ENCODE peak calls at places on chromosomes 4 and X, in seven cellular contexts. One of them, this sample, is unnamed.

GRCh38 chr4:65139998-65140397 is 530.3 kb downstream of the EPHA5 start:
- DNase-seq in fibroblast of lung: peak
- DNase-seq in ovary: no peak
- DNase-seq in colonic mucosa: no peak
- DNase-seq in HCT116: no peak
- DNase-seq in choroid plexus epithelial cell: no peak
- DNase-seq in neural crest cell: no peak
- DNase-seq in this sample: peak

GRCh38 chrX:22136711-22137110 is 104.6 kb downstream of the PHEX start:
- DNase-seq in fibroblast of lung: no peak
- DNase-seq in ovary: no peak
- DNase-seq in colonic mucosa: no peak
- DNase-seq in HCT116: no peak
- DNase-seq in choroid plexus epithelial cell: no peak
- DNase-seq in neural crest cell: no peak
- DNase-seq in this sample: no peak

GRCh38 chrX:97756879-97757278 is 873.2 kb downstream of the RPA4 start:
- DNase-seq in fibroblast of lung: no peak
- DNase-seq in ovary: no peak
- DNase-seq in colonic mucosa: no peak
- DNase-seq in HCT116: no peak
- DNase-seq in choroid plexus epithelial cell: no peak
- DNase-seq in neural crest cell: no peak
- DNase-seq in this sample: no peak

GRCh38 chrX:132631579-132632232 is 142.9 kb upstream of the MBNL3 start:
- DNase-seq in fibroblast of lung: peak
- DNase-seq in ovary: no peak
- DNase-seq in colonic mucosa: no peak
- DNase-seq in HCT116: no peak
- DNase-seq in choroid plexus epithelial cell: peak
- DNase-seq in neural crest cell: no peak
- DNase-seq in this sample: peak

GRCh38 chr4:113474017-113474416 is 287.5 kb downstream of the CAMK2D start:
- DNase-seq in fibroblast of lung: peak
- DNase-seq in ovary: no peak
- DNase-seq in colonic mucosa: no peak
- DNase-seq in HCT116: peak
- DNase-seq in choroid plexus epithelial cell: peak
- DNase-seq in neural crest cell: no peak
- DNase-seq in this sample: peak

GRCh38 chrX:115690554-115691216 is 129.7 kb downstream of the PLS3 start:
- DNase-seq in fibroblast of lung: peak
- DNase-seq in ovary: peak
- DNase-seq in colonic mucosa: peak
- DNase-seq in HCT116: peak
- DNase-seq in choroid plexus epithelial cell: peak
- DNase-seq in neural crest cell: peak
- DNase-seq in this sample: peak

GRCh38 chrX:63613531-63614028 is 171.4 kb downstream of the ARHGEF9 start:
- DNase-seq in fibroblast of lung: no peak
- DNase-seq in ovary: no peak
- DNase-seq in colonic mucosa: no peak
- DNase-seq in HCT116: no peak
- DNase-seq in choroid plexus epithelial cell: no peak
- DNase-seq in neural crest cell: no peak
- DNase-seq in this sample: no peak

GRCh38 chrX:54407266-54407665 is 32.9 kb upstream of the TSR2 start:
- DNase-seq in fibroblast of lung: no peak
- DNase-seq in ovary: no peak
- DNase-seq in colonic mucosa: no peak
- DNase-seq in HCT116: no peak
- DNase-seq in choroid plexus epithelial cell: no peak
- DNase-seq in neural crest cell: no peak
- DNase-seq in this sample: no peak

GRCh38 chr4:19508442-19508841 is 743.3 kb upstream of the SLIT2 start:
- DNase-seq in fibroblast of lung: peak
- DNase-seq in ovary: no peak
- DNase-seq in colonic mucosa: no peak
- DNase-seq in HCT116: no peak
- DNase-seq in choroid plexus epithelial cell: no peak
- DNase-seq in neural crest cell: no peak
- DNase-seq in this sample: no peak

GRCh38 chr4:89411539-89411938 is 103.9 kb upstream of the GPRIN3 start:
- DNase-seq in fibroblast of lung: peak
- DNase-seq in ovary: no peak
- DNase-seq in colonic mucosa: no peak
- DNase-seq in HCT116: no peak
- DNase-seq in choroid plexus epithelial cell: no peak
- DNase-seq in neural crest cell: no peak
- DNase-seq in this sample: no peak

GRCh38 chr4:59834943-59835342 is 1365.2 kb upstream of the ADGRL3 start:
- DNase-seq in fibroblast of lung: no peak
- DNase-seq in ovary: no peak
- DNase-seq in colonic mucosa: no peak
- DNase-seq in HCT116: no peak
- DNase-seq in choroid plexus epithelial cell: no peak
- DNase-seq in neural crest cell: no peak
- DNase-seq in this sample: no peak

GRCh38 chr4:19324175-19324574 is 927.5 kb upstream of the SLIT2 start:
- DNase-seq in fibroblast of lung: no peak
- DNase-seq in ovary: no peak
- DNase-seq in colonic mucosa: no peak
- DNase-seq in HCT116: no peak
- DNase-seq in choroid plexus epithelial cell: no peak
- DNase-seq in neural crest cell: no peak
- DNase-seq in this sample: no peak

GRCh38 chr4:118352843-118353373 is at the start of gene PRSS12:
- DNase-seq in fibroblast of lung: peak
- DNase-seq in ovary: peak
- DNase-seq in colonic mucosa: peak
- DNase-seq in HCT116: peak
- DNase-seq in choroid plexus epithelial cell: peak
- DNase-seq in neural crest cell: peak
- DNase-seq in this sample: peak

GRCh38 chr4:14117575-14118228 is 490.2 kb upstream of the BOD1L1 start:
- DNase-seq in fibroblast of lung: no peak
- DNase-seq in ovary: no peak
- DNase-seq in colonic mucosa: no peak
- DNase-seq in HCT116: no peak
- DNase-seq in choroid plexus epithelial cell: no peak
- DNase-seq in neural crest cell: no peak
- DNase-seq in this sample: no peak

GRCh38 chrX:75873993-75874392 is 88.9 kb upstream of the MAGEE2 start:
- DNase-seq in fibroblast of lung: no peak
- DNase-seq in ovary: no peak
- DNase-seq in colonic mucosa: no peak
- DNase-seq in HCT116: no peak
- DNase-seq in choroid plexus epithelial cell: no peak
- DNase-seq in neural crest cell: no peak
- DNase-seq in this sample: no peak

GRCh38 chrX:102959471-102959870 is 22.4 kb downstream of the RAB40AL start:
- DNase-seq in fibroblast of lung: peak
- DNase-seq in ovary: no peak
- DNase-seq in colonic mucosa: no peak
- DNase-seq in HCT116: peak
- DNase-seq in choroid plexus epithelial cell: peak
- DNase-seq in neural crest cell: no peak
- DNase-seq in this sample: peak

DNA sequence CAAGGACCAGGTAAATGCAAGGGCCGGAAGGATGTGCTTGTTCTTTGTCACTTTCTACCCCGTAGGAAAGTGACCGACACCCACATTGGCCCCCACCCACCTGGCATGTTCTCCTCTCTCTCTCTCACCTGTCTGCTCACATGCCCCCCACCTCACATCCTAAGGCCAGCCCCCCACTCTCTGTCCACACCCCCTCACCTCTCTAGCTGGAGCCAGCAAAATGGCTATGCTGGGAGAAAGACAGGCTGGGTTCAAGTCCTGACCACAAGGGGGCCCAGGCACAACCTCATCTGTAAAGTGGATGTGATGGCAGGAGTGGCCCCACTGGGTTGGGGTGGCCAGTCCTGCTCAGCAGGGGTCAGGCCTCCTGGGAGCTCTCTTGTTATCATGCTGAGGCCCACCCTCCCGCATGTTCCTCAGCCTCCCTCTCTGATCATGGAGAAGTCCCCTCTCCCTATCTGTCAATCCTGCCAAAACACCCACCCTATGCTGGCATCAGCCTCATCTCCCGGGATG is 1.7 kb upstream of the PPP2R2C start:
- DNase-seq in fibroblast of lung: no peak
- DNase-seq in ovary: no peak
- DNase-seq in colonic mucosa: peak
- DNase-seq in HCT116: no peak
- DNase-seq in choroid plexus epithelial cell: peak
- DNase-seq in neural crest cell: no peak
- DNase-seq in this sample: peak
- TF ChIP-seq CTCF in fibroblast of lung: no peak
- TF ChIP-seq CTCF in ovary: no peak
- TF ChIP-seq CTCF in colonic mucosa: no peak
- TF ChIP-seq CTCF in HCT116: peak
- TF ChIP-seq CTCF in choroid plexus epithelial cell: peak
- TF ChIP-seq CTCF in neural crest cell: peak
- TF ChIP-seq CTCF in this sample: peak

GRCh38 chr4:34766935-34767859 is 1477.1 kb downstream of the ARAP2 start:
- DNase-seq in fibroblast of lung: no peak
- DNase-seq in ovary: no peak
- DNase-seq in colonic mucosa: no peak
- DNase-seq in HCT116: no peak
- DNase-seq in choroid plexus epithelial cell: no peak
- DNase-seq in neural crest cell: no peak
- DNase-seq in this sample: no peak
- TF ChIP-seq CTCF in fibroblast of lung: no peak
- TF ChIP-seq CTCF in ovary: no peak
- TF ChIP-seq CTCF in colonic mucosa: no peak
- TF ChIP-seq CTCF in HCT116: no peak
- TF ChIP-seq CTCF in choroid plexus epithelial cell: no peak
- TF ChIP-seq CTCF in neural crest cell: no peak
- TF ChIP-seq CTCF in this sample: no peak

DNA sequence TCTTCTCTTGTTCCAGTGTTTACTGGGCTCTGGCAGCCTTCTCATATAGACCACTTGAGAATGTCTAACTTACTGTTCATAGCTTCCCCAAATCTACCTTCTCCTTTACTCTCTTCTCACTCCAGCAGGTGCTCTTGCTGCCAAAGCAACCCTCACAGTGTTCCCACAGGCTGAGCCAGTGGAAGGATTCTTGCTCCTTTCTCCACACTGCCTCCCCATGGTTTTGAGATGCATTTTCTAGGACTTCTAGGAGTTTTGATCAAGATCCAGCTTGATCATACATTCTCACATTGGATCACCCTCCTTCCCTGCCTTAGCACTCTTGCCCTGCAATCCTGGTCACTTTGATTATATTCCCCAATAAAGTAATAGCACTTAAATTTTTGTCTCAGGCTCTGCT is 230.8 kb downstream of the TMEM47 start:
- DNase-seq in fibroblast of lung: no peak
- DNase-seq in ovary: no peak
- DNase-seq in colonic mucosa: no peak
- DNase-seq in HCT116: no peak
- DNase-seq in choroid plexus epithelial cell: peak
- DNase-seq in neural crest cell: no peak
- DNase-seq in this sample: peak
- TF ChIP-seq CTCF in fibroblast of lung: peak
- TF ChIP-seq CTCF in ovary: no peak
- TF ChIP-seq CTCF in colonic mucosa: no peak
- TF ChIP-seq CTCF in HCT116: no peak
- TF ChIP-seq CTCF in choroid plexus epithelial cell: peak
- TF ChIP-seq CTCF in neural crest cell: no peak
- TF ChIP-seq CTCF in this sample: no peak

GRCh38 chrX:95071052-95071451 is 1397.0 kb downstream of the FAM133A start:
- DNase-seq in fibroblast of lung: no peak
- DNase-seq in ovary: no peak
- DNase-seq in colonic mucosa: no peak
- DNase-seq in HCT116: no peak
- DNase-seq in choroid plexus epithelial cell: peak
- DNase-seq in neural crest cell: no peak
- DNase-seq in this sample: no peak
- TF ChIP-seq CTCF in fibroblast of lung: no peak
- TF ChIP-seq CTCF in ovary: no peak
- TF ChIP-seq CTCF in colonic mucosa: no peak
- TF ChIP-seq CTCF in HCT116: no peak
- TF ChIP-seq CTCF in choroid plexus epithelial cell: peak
- TF ChIP-seq CTCF in neural crest cell: peak
- TF ChIP-seq CTCF in this sample: no peak